ENCODE peak calls at places on chromosome 6, in four cellular contexts. F is EL, S is GM10248, O is NCI-H460. N is an unnamed sample.

GRCh38 chr6:66508433-66508832 is 801.4 kb upstream of the EYS start:
- DNase-seq in S (no peak), O (no peak), F (no peak), N (peak)

GRCh38 chr6:152404936-152405595 is 232.1 kb downstream of the SYNE1 start:
- DNase-seq in S (no peak), O (no peak), F (peak), N (no peak)

GRCh38 chr6:99467509-99468106 is 42.5 kb upstream of the PNISR start:
- DNase-seq in F (peak), O (peak), S (peak), N (peak)

GRCh38 chr6:138948780-138949179 is 39.3 kb downstream of the REPS1 start:
- DNase-seq in O (no peak), S (no peak), F (no peak), N (no peak)

GRCh38 chr6:25468881-25469280 is 183.1 kb upstream of the SCGN start:
- DNase-seq in S (no peak), O (no peak), F (no peak), N (no peak)

GRCh38 chr6:168778201-168778600 is 337.2 kb downstream of the SMOC2 start:
- DNase-seq in F (no peak), O (no peak), S (no peak), N (no peak)

GRCh38 chr6:149766156-149766768 is 16.7 kb downstream of the PCMT1 start:
- DNase-seq in S (no peak), O (no peak), F (peak), N (no peak)

GRCh38 chr6:118659513-118660217 is 8.3 kb upstream of the CEP85L start:
- DNase-seq in F (peak), S (no peak), O (no peak), N (no peak)

GRCh38 chr6:41967312-41968287 is 26.0 kb upstream of the CCND3 start:
- DNase-seq in F (no peak), O (no peak), S (no peak), N (no peak)

GRCh38 chr6:15269619-15270018 is 23.8 kb downstream of the JARID2 start:
- DNase-seq in O (no peak), F (no peak), S (no peak), N (no peak)

GRCh38 chr6:3296537-3297453 is 38.0 kb downstream of the PSMG4 start:
- DNase-seq in S (no peak), F (no peak), O (no peak), N (no peak)

GRCh38 chr6:10141756-10142443 is 273.0 kb downstream of the TFAP2A start:
- DNase-seq in S (no peak), F (peak), O (peak), N (no peak)

GRCh38 chr6:20252311-20252710 is 40.0 kb upstream of the MBOAT1 start:
- DNase-seq in F (no peak), S (no peak), O (no peak), N (no peak)

GRCh38 chr6:4575724-4576123 is 200.5 kb upstream of the CDYL start:
- DNase-seq in F (peak), S (no peak), O (no peak), N (no peak)

GRCh38 chr6:100633096-100633766 is 168.5 kb upstream of the SIM1 start:
- DNase-seq in O (peak), F (peak), S (no peak), N (no peak)

GRCh38 chr6:3592371-3592941 is 135.6 kb upstream of the SLC22A23 start:
- DNase-seq in S (no peak), F (peak), O (peak), N (no peak)

GRCh38 chr6:35168461-35168861 is 27.3 kb upstream of the TCP11 start:
- DNase-seq in S (no peak), O (no peak), F (no peak), N (no peak)

GRCh38 chr6:101435028-101435427 is 41.5 kb downstream of the GRIK2 start:
- DNase-seq in O (no peak), S (no peak), F (no peak), N (no peak)

GRCh38 chr6:166514196-166514595 is 72.3 kb downstream of the RAMACL start:
- DNase-seq in O (no peak), F (peak), S (no peak), N (no peak)

GRCh38 chr6:20664250-20664649 is 130.0 kb downstream of the CDKAL1 start:
- DNase-seq in O (no peak), F (no peak), S (no peak), N (no peak)

GRCh38 chr6:127216821-127217789 is 49.6 kb upstream of the RNF146 start:
- DNase-seq in F (no peak), O (no peak), S (no peak), N (no peak)

GRCh38 chr6:109450801-109451200 is 4.8 kb downstream of the MICAL1 start:
- DNase-seq in O (no peak), S (no peak), F (no peak), N (no peak)

GRCh38 chr6:104940881-104941693 is 15.8 kb upstream of the LIN28B start:
- DNase-seq in O (no peak), S (peak), F (peak), N (no peak)

GRCh38 chr6:63456734-63457133 is 115.5 kb upstream of the LOC128125822 start:
- DNase-seq in O (no peak), S (no peak), F (no peak), N (no peak)

GRCh38 chr6:89618026-89618425 is 20.5 kb downstream of the LYRM2 start:
- DNase-seq in O (no peak), F (no peak), S (no peak), N (no peak)